ENCODE peak calls at places on chromosome 22, in five cellular contexts. Q is CD8-positive, alpha-beta memory T cell; L is AG09319; U is activated effector memory CD4-positive, alpha-beta T cell treated with Interleukin-2 at 50 U/mL for 16 hours; K is neural crest cell. J is an unnamed sample.
A peak's percentile ranks its signal among the peaks of the same experiment; 100 is the strongest.

GRCh38 chr22:49968831-49969661 is 8.5 kb downstream of the PIM3 start:
- DNase-seq in U (no peak), Q (no peak), L (no peak), K (peak; percentile 2), J (no peak)

GRCh38 chr22:48893288-48894063 is 934.2 kb downstream of the BRD1 start:
- DNase-seq in U (no peak), K (no peak), L (no peak), Q (no peak), J (no peak)

GRCh38 chr22:48554893-48555552 is 1272.7 kb downstream of the BRD1 start:
- DNase-seq in L (no peak), Q (no peak), U (no peak), K (peak; percentile 26), J (no peak)

GRCh38 chr22:47586038-47586437 is 823.6 kb downstream of the TBC1D22A start:
- DNase-seq in Q (no peak), U (no peak), K (no peak), L (no peak), J (no peak)

GRCh38 chr22:48393041-48393370 is 1434.7 kb downstream of the BRD1 start:
- DNase-seq in L (no peak), U (no peak), K (no peak), Q (no peak), J (no peak)

GRCh38 chr22:45966320-45966891 is 10.6 kb downstream of the WNT7B start:
- DNase-seq in L (no peak), K (no peak), U (no peak), Q (no peak), J (no peak)

GRCh38 chr22:48926663-48927062 is 901.0 kb downstream of the BRD1 start:
- DNase-seq in Q (no peak), L (no peak), K (no peak), U (no peak), J (no peak)

GRCh38 chr22:18000441-18001039 is 23.8 kb downstream of the MICAL3 start:
- DNase-seq in L (no peak), K (peak; percentile 28), Q (peak; percentile 53), U (peak; percentile 7), J (no peak)

GRCh38 chr22:36740716-36741115 is 35.2 kb downstream of the IFT27 start:
- DNase-seq in K (no peak), L (no peak), Q (no peak), U (no peak), J (no peak)

GRCh38 chr22:33796494-33796893 is 123.8 kb downstream of the LARGE1 start:
- DNase-seq in U (no peak), L (no peak), K (no peak), Q (no peak), J (no peak)

GRCh38 chr22:27796118-27796517 is 5.4 kb downstream of the MN1 start:
- DNase-seq in K (no peak), L (no peak), Q (no peak), U (no peak), J (no peak)

GRCh38 chr22:41094036-41094435 is 1.6 kb downstream of the EP300 start:
- DNase-seq in K (no peak), U (no peak), L (no peak), Q (no peak), J (no peak)

GRCh38 chr22:23529166-23530103 is 50.7 kb downstream of the IGLL1 start:
- DNase-seq in K (no peak), U (no peak), Q (no peak), L (no peak), J (no peak)

GRCh38 chr22:30856699-30857098 is 111.9 kb downstream of the MORC2 start:
- DNase-seq in K (no peak), U (no peak), L (no peak), Q (no peak), J (no peak)

GRCh38 chr22:42747701-42748513 is 27.2 kb upstream of the A4GALT start:
- DNase-seq in U (no peak), Q (no peak), L (peak; percentile 27), K (no peak), J (no peak)

GRCh38 chr22:19480173-19480568 is 451 bp downstream of the CDC45 start:
- DNase-seq in K (no peak), Q (no peak), U (no peak), L (no peak), J (no peak)

GRCh38 chr22:42855211-42855610 is 1.9 kb downstream of the ARFGAP3 start:
- DNase-seq in Q (no peak), U (no peak), K (no peak), L (no peak), J (no peak)

GRCh38 chr22:46076651-46077339 is 73.5 kb upstream of the PPARA start:
- DNase-seq in U (no peak), K (no peak), L (no peak), Q (no peak), J (no peak)

GRCh38 chr22:43001271-43002197 is 13.4 kb downstream of the PACSIN2 start:
- DNase-seq in U (no peak), L (no peak), K (no peak), Q (no peak), J (no peak)

J was measured in trophoblast cell.